ENCODE peak calls at places on chromosome 14, in five cellular contexts. One of them, this sample, is unnamed.
A peak's percentile ranks its signal among the peaks of the same experiment; 100 is the strongest.

GRCh38 chr14:65506801-65507200 is 94.3 kb downstream of the FUT8 start:
- DNase-seq in LoVo: no peak
- DNase-seq in NCI-H2171 treated with DMSO at 0.1 percent for 48 hours: no peak
- DNase-seq in left ventricle myocardium superior: no peak
- DNase-seq in PC-9: no peak
- DNase-seq in this sample: no peak

GRCh38 chr14:99011385-99011784 is 260.6 kb downstream of the BCL11B start:
- DNase-seq in LoVo: no peak
- DNase-seq in NCI-H2171 treated with DMSO at 0.1 percent for 48 hours: no peak
- DNase-seq in left ventricle myocardium superior: no peak
- DNase-seq in PC-9: no peak
- DNase-seq in this sample: no peak

GRCh38 chr14:45990252-45990651 is 661.3 kb downstream of the RPL10L start:
- DNase-seq in LoVo: no peak
- DNase-seq in NCI-H2171 treated with DMSO at 0.1 percent for 48 hours: peak; percentile 19
- DNase-seq in left ventricle myocardium superior: no peak
- DNase-seq in PC-9: no peak
- DNase-seq in this sample: no peak

GRCh38 chr14:22991852-22992251 is 9.5 kb upstream of the AJUBA start:
- DNase-seq in LoVo: no peak
- DNase-seq in NCI-H2171 treated with DMSO at 0.1 percent for 48 hours: no peak
- DNase-seq in left ventricle myocardium superior: no peak
- DNase-seq in PC-9: no peak
- DNase-seq in this sample: no peak

GRCh38 chr14:60195179-60195810 is 30.1 kb upstream of the DHRS7 start:
- DNase-seq in LoVo: no peak
- DNase-seq in NCI-H2171 treated with DMSO at 0.1 percent for 48 hours: no peak
- DNase-seq in left ventricle myocardium superior: no peak
- DNase-seq in PC-9: no peak
- DNase-seq in this sample: no peak

GRCh38 chr14:70698288-70698687 is 56.6 kb downstream of the TTC9 start:
- DNase-seq in LoVo: peak; percentile 85
- DNase-seq in NCI-H2171 treated with DMSO at 0.1 percent for 48 hours: no peak
- DNase-seq in left ventricle myocardium superior: peak; percentile 32
- DNase-seq in PC-9: peak; percentile 87
- DNase-seq in this sample: no peak

GRCh38 chr14:77158175-77158908 is 16.8 kb upstream of the ZDHHC22 start:
- DNase-seq in LoVo: no peak
- DNase-seq in NCI-H2171 treated with DMSO at 0.1 percent for 48 hours: peak; percentile 95
- DNase-seq in left ventricle myocardium superior: peak; percentile 68
- DNase-seq in PC-9: no peak
- DNase-seq in this sample: peak; percentile 85

GRCh38 chr14:90561031-90561430 is 164.2 kb downstream of the CALM1 start:
- DNase-seq in LoVo: no peak
- DNase-seq in NCI-H2171 treated with DMSO at 0.1 percent for 48 hours: peak; percentile 33
- DNase-seq in left ventricle myocardium superior: no peak
- DNase-seq in PC-9: no peak
- DNase-seq in this sample: no peak

GRCh38 chr14:105177082-105177481 is 4.0 kb downstream of the NUDT14 start:
- DNase-seq in LoVo: no peak
- DNase-seq in NCI-H2171 treated with DMSO at 0.1 percent for 48 hours: no peak
- DNase-seq in left ventricle myocardium superior: no peak
- DNase-seq in PC-9: no peak
- DNase-seq in this sample: no peak

GRCh38 chr14:59464651-59465569 is at the start of gene GPR135:
- DNase-seq in LoVo: peak; percentile 50
- DNase-seq in NCI-H2171 treated with DMSO at 0.1 percent for 48 hours: peak; percentile 70
- DNase-seq in left ventricle myocardium superior: peak; percentile 85
- DNase-seq in PC-9: no peak
- DNase-seq in this sample: peak; percentile 68

GRCh38 chr14:71361335-71361734 is 454.1 kb downstream of the PCNX1 start:
- DNase-seq in LoVo: no peak
- DNase-seq in NCI-H2171 treated with DMSO at 0.1 percent for 48 hours: no peak
- DNase-seq in left ventricle myocardium superior: no peak
- DNase-seq in PC-9: peak; percentile 51
- DNase-seq in this sample: no peak

GRCh38 chr14:91368681-91369416 is 48.8 kb downstream of the CCDC88C start:
- DNase-seq in LoVo: no peak
- DNase-seq in NCI-H2171 treated with DMSO at 0.1 percent for 48 hours: no peak
- DNase-seq in left ventricle myocardium superior: no peak
- DNase-seq in PC-9: no peak
- DNase-seq in this sample: no peak

GRCh38 chr14:93035917-93036651 is 79.6 kb downstream of the ITPK1 start:
- DNase-seq in LoVo: no peak
- DNase-seq in NCI-H2171 treated with DMSO at 0.1 percent for 48 hours: no peak
- DNase-seq in left ventricle myocardium superior: peak; percentile 51
- DNase-seq in PC-9: peak; percentile 78
- DNase-seq in this sample: peak; percentile 85

GRCh38 chr14:35374273-35374681 is 30.3 kb downstream of the NFKBIA start:
- DNase-seq in LoVo: peak; percentile 85
- DNase-seq in NCI-H2171 treated with DMSO at 0.1 percent for 48 hours: no peak
- DNase-seq in left ventricle myocardium superior: no peak
- DNase-seq in PC-9: peak; percentile 92
- DNase-seq in this sample: no peak

GRCh38 chr14:54782803-54783659 is 119.6 kb downstream of the GCH1 start:
- DNase-seq in LoVo: no peak
- DNase-seq in NCI-H2171 treated with DMSO at 0.1 percent for 48 hours: peak; percentile 12
- DNase-seq in left ventricle myocardium superior: peak; percentile 49
- DNase-seq in PC-9: no peak
- DNase-seq in this sample: no peak

This sample was measured in caudate nucleus.